ENCODE peak calls at places on chromosomes 11 and 22, in four cellular contexts. C, E, N and U are unnamed samples.

GRCh38 chr22:27880778-27881394 is 38.2 kb downstream of the PITPNB start:
- DNase-seq in C (no peak), E (no peak), N (no peak), U (peak)

GRCh38 chr11:44505591-44506054 is 59.8 kb upstream of the CD82 start:
- DNase-seq in C (no peak), E (no peak), N (no peak), U (no peak)

GRCh38 chr11:69234740-69235710 is 58.9 kb upstream of the MYEOV start:
- DNase-seq in C (no peak), E (no peak), N (no peak), U (no peak)

GRCh38 chr22:34105461-34106062 is 185.3 kb upstream of the LARGE1 start:
- DNase-seq in C (peak), E (peak), N (peak), U (peak)

GRCh38 chr11:8331767-8332166 is 68.1 kb upstream of the LMO1 start:
- DNase-seq in C (no peak), E (peak), N (no peak), U (peak)

GRCh38 chr11:80118071-80118470 is 677.2 kb upstream of the TENM4 start:
- DNase-seq in C (no peak), E (no peak), N (no peak), U (no peak)

GRCh38 chr11:134049303-134049702 is 19.6 kb upstream of the JAM3 start:
- DNase-seq in C (no peak), E (no peak), N (no peak), U (no peak)

GRCh38 chr11:103450241-103450640 is 341.0 kb downstream of the DYNC2H1 start:
- DNase-seq in C (no peak), E (no peak), N (no peak), U (peak)

GRCh38 chr11:6719588-6719987 is 36.4 kb upstream of the MRPL17 start:
- DNase-seq in C (no peak), E (no peak), N (no peak), U (no peak)

GRCh38 chr11:45045692-45046471 is 95.2 kb upstream of the TP53I11 start:
- DNase-seq in C (peak), E (peak), N (no peak), U (peak)

GRCh38 chr11:104772806-104773241 is 125.4 kb downstream of the CASP12 start:
- DNase-seq in C (no peak), E (no peak), N (no peak), U (peak)

GRCh38 chr11:134418119-134418840 is 6.2 kb upstream of the B3GAT1 start:
- DNase-seq in C (no peak), E (peak), N (no peak), U (peak)

GRCh38 chr11:111886844-111887243 is 7.5 kb downstream of the CFAP68 start:
- DNase-seq in C (no peak), E (no peak), N (no peak), U (no peak)

GRCh38 chr11:42253156-42253555 is 793.7 kb upstream of the LRRC4C start:
- DNase-seq in C (no peak), E (no peak), N (no peak), U (no peak)

GRCh38 chr22:36155702-36156101 is 4.9 kb downstream of the APOL3 start:
- DNase-seq in C (no peak), E (peak), N (no peak), U (no peak)

GRCh38 chr11:70508231-70508480 is 109.8 kb downstream of the CTTN start:
- DNase-seq in C (no peak), E (peak), N (no peak), U (no peak)

GRCh38 chr11:494761-495536 is 12.1 kb downstream of the RNH1 start:
- DNase-seq in C (no peak), E (peak), N (no peak), U (no peak)

GRCh38 chr11:28690746-28691145 is 582.6 kb downstream of the METTL15 start:
- DNase-seq in C (no peak), E (no peak), N (no peak), U (no peak)

GRCh38 chr11:20110908-20111669 is 49.2 kb downstream of the DBX1 start:
- DNase-seq in C (no peak), E (no peak), N (peak), U (peak)

GRCh38 chr11:2809854-2810253 is 75.7 kb downstream of the CDKN1C start:
- DNase-seq in C (no peak), E (no peak), N (no peak), U (no peak)

GRCh38 chr11:118790357-118791014 is 478 bp downstream of the DDX6 start:
- DNase-seq in C (peak), E (peak), N (peak), U (peak)

GRCh38 chr22:27978875-27979274 is 59.8 kb upstream of the PITPNB start:
- DNase-seq in C (no peak), E (no peak), N (no peak), U (no peak)

GRCh38 chr11:16773981-16774710 is 35.7 kb downstream of the C11orf58 start:
- DNase-seq in C (no peak), E (no peak), N (no peak), U (no peak)

GRCh38 chr22:47552024-47552423 is 789.6 kb downstream of the TBC1D22A start:
- DNase-seq in C (no peak), E (no peak), N (no peak), U (no peak)

GRCh38 chr22:20244744-20245576 is 23.2 kb downstream of the RTN4R start:
- DNase-seq in C (no peak), E (no peak), N (no peak), U (no peak)

GRCh38 chr11:121844016-121844415 is 272.0 kb downstream of the BLID start:
- DNase-seq in C (no peak), E (no peak), N (no peak), U (no peak)

GRCh38 chr11:128757886-128758612 is 64.2 kb downstream of the FLI1 start:
- DNase-seq in C (no peak), E (no peak), N (no peak), U (no peak)

GRCh38 chr11:6402561-6402981 is 12.3 kb downstream of the SMPD1 start:
- DNase-seq in C (no peak), E (no peak), N (no peak), U (no peak)

GRCh38 chr11:133835258-133836075 is 9.8 kb downstream of the SPATA19 start:
- DNase-seq in C (no peak), E (no peak), N (peak), U (peak)

GRCh38 chr22:40484906-40485660 is 114.7 kb downstream of the SGSM3 start:
- DNase-seq in C (no peak), E (no peak), N (no peak), U (no peak)

GRCh38 chr11:110028904-110029303 is 64.3 kb upstream of the ZC3H12C start:
- DNase-seq in C (no peak), E (no peak), N (no peak), U (no peak)

GRCh38 chr11:66477256-66478201 is 2.7 kb upstream of the DPP3 start:
- DNase-seq in C (no peak), E (peak), N (no peak), U (no peak)

GRCh38 chr11:7540830-7541555 is 27.2 kb downstream of the PPFIBP2 start:
- DNase-seq in C (no peak), E (no peak), N (no peak), U (no peak)